ENCODE peak calls at places on chromosomes 12 and 14, in seven cellular contexts. L is activated CD4-positive, alpha-beta T cell treated with anti-CD3 and anti-CD28 coated beads for 1 hour; F is AG09319; W is T follicular helper cell; H is heart right ventricle; X is Kasumi-1; D is right lobe of liver. Z is an unnamed sample.

GRCh38 chr14:45015133-45015532 is 53.1 kb downstream of the TOGARAM1 start:
- DNase-seq in L (no peak), W (no peak), X (no peak), D (no peak), H (no peak), F (no peak), Z (no peak)

GRCh38 chr14:61288720-61289119 is 7.6 kb upstream of the TMEM30B start:
- DNase-seq in H (no peak), F (no peak), D (no peak), W (no peak), L (no peak), X (no peak), Z (no peak)

GRCh38 chr12:110546339-110546738 is 36.8 kb downstream of the PPTC7 start:
- DNase-seq in L (no peak), H (no peak), W (no peak), D (no peak), X (no peak), F (peak), Z (no peak)

GRCh38 chr12:57881035-57881973 is 34.8 kb upstream of the CTDSP2 start:
- DNase-seq in X (no peak), L (no peak), H (no peak), W (no peak), F (no peak), D (no peak), Z (no peak)

GRCh38 chr14:60720962-60721330 is 3.2 kb downstream of the SIX4 start:
- DNase-seq in L (no peak), H (no peak), W (no peak), D (no peak), X (no peak), F (no peak), Z (no peak)

GRCh38 chr12:19967486-19967885 is 400.9 kb upstream of the PDE3A start:
- DNase-seq in D (no peak), L (no peak), W (no peak), H (no peak), F (no peak), X (peak), Z (no peak)

GRCh38 chr12:46664771-46665287 is 161.0 kb downstream of the SLC38A4 start:
- DNase-seq in X (peak), L (no peak), D (no peak), F (peak), W (no peak), H (no peak), Z (no peak)

GRCh38 chr14:61229475-61229888 is 51.7 kb downstream of the TMEM30B start:
- DNase-seq in F (no peak), W (no peak), D (no peak), X (no peak), L (no peak), H (no peak), Z (no peak)

GRCh38 chr14:104881369-104881979 is 16.4 kb downstream of the CEP170B start:
- DNase-seq in H (peak), W (no peak), X (no peak), D (no peak), L (no peak), F (no peak), Z (no peak)

GRCh38 chr12:12813120-12814101 is at the start of gene DDX47:
- DNase-seq in F (peak), X (peak), D (peak), W (peak), H (peak), L (peak), Z (peak)

GRCh38 chr12:89622115-89622514 is 86.5 kb downstream of the ATP2B1 start:
- DNase-seq in D (no peak), X (no peak), H (no peak), F (no peak), L (no peak), W (no peak), Z (no peak)